ENCODE peak calls at places on chromosomes 6 and 20, in ten cellular contexts. N is stimulated activated CD4-positive, alpha-beta T cell treated with anti-CD3 and anti-CD28 coated beads, Interleukin-2, amount 100 ng/mL, for 48 hours; U is Right ventricle myocardium superior; I is DMS79; A is amniotic epithelial cell; F is SW480; J is kidney tubule cell; C is NCI-H510A treated with DMSO at 0.1 percent for 48 hours; V is NCI-H1105 treated with DMSO at 0.1 percent for 48 hours; E is mesenteric fat pad. X is an unnamed sample.

GRCh38 chr6:150334790-150335783 is 33.7 kb upstream of the IYD start:
- DNase-seq in N (peak; percentile 28), U (no peak), I (no peak), A (peak; percentile 71), F (peak; percentile 48), J (peak; percentile 69), C (no peak), V (peak; percentile 62), E (no peak), X (peak; percentile 59)

GRCh38 chr6:90103056-90103793 is 193.4 kb downstream of the BACH2 start:
- DNase-seq in N (peak; percentile 30), U (no peak), I (no peak), A (no peak), F (peak; percentile 86), J (no peak), C (peak; percentile 35), V (no peak), E (no peak), X (no peak)

GRCh38 chr20:64164123-64164836 is at the start of gene MYT1:
- DNase-seq in N (no peak), U (peak; percentile 13), I (peak; percentile 88), A (no peak), F (peak; percentile 94), J (no peak), C (peak; percentile 83), V (peak; percentile 97), E (no peak), X (no peak)

GRCh38 chr6:167827588-167828324 is 1.0 kb downstream of the AFDN start:
- DNase-seq in N (no peak), U (peak; percentile 59), I (no peak), A (peak; percentile 37), F (peak; percentile 47), J (peak; percentile 58), C (peak; percentile 14), V (peak; percentile 58), E (no peak), X (peak; percentile 56)

GRCh38 chr6:4210619-4211419 is 75.4 kb upstream of the ECI2 start:
- DNase-seq in N (peak; percentile 60), U (peak; percentile 79), I (no peak), A (peak; percentile 64), F (peak; percentile 16), J (peak; percentile 60), C (no peak), V (peak; percentile 25), E (no peak), X (peak; percentile 23)

GRCh38 chr6:139979021-139979721 is 604.7 kb upstream of the CITED2 start:
- DNase-seq in N (no peak), U (no peak), I (no peak), A (peak; percentile 42), F (no peak), J (peak; percentile 95), C (no peak), V (no peak), E (no peak), X (no peak)

GRCh38 chr6:3885262-3886036 is 36.3 kb downstream of the FAM50B start:
- DNase-seq in N (no peak), U (no peak), I (no peak), A (no peak), F (peak; percentile 59), J (peak; percentile 70), C (no peak), V (no peak), E (peak; percentile 22), X (peak; percentile 51)

GRCh38 chr6:83781506-83781905 is 71.7 kb upstream of the RIPPLY2 start:
- DNase-seq in N (no peak), U (no peak), I (no peak), A (no peak), F (no peak), J (no peak), C (no peak), V (no peak), E (no peak), X (no peak)

GRCh38 chr6:83847179-83847578 is 6.0 kb upstream of the RIPPLY2 start:
- DNase-seq in N (no peak), U (no peak), I (no peak), A (no peak), F (no peak), J (peak; percentile 55), C (no peak), V (no peak), E (no peak), X (no peak)

GRCh38 chr20:9838378-9839295 is at the start of gene PAK5:
- DNase-seq in N (no peak), U (no peak), I (peak; percentile 74), A (no peak), F (no peak), J (peak; percentile 44), C (peak; percentile 98), V (peak; percentile 96), E (no peak), X (peak; percentile 94)

GRCh38 chr6:6285679-6286078 is 34.8 kb downstream of the F13A1 start:
- DNase-seq in N (no peak), U (no peak), I (no peak), A (no peak), F (no peak), J (no peak), C (no peak), V (no peak), E (no peak), X (no peak)

GRCh38 chr6:28809947-28810654 is 113.7 kb downstream of the TRIM27 start:
- DNase-seq in N (no peak), U (no peak), I (no peak), A (no peak), F (no peak), J (no peak), C (no peak), V (peak; percentile 58), E (no peak), X (no peak)

GRCh38 chr6:6220718-6221117 is 99.7 kb downstream of the F13A1 start:
- DNase-seq in N (no peak), U (no peak), I (no peak), A (no peak), F (no peak), J (no peak), C (no peak), V (no peak), E (no peak), X (no peak)

GRCh38 chr6:14706378-14706929 is 539.4 kb upstream of the JARID2 start:
- DNase-seq in N (peak; percentile 68), U (peak; percentile 55), I (no peak), A (peak; percentile 94), F (peak; percentile 14), J (peak; percentile 95), C (no peak), V (peak; percentile 55), E (no peak), X (no peak)

GRCh38 chr6:2448826-2449571 is 203.6 kb upstream of the GMDS start:
- DNase-seq in N (peak; percentile 6), U (no peak), I (peak; percentile 49), A (peak; percentile 22), F (peak; percentile 81), J (peak; percentile 81), C (peak; percentile 75), V (peak; percentile 93), E (no peak), X (peak; percentile 56)

GRCh38 chr20:4490045-4490444 is 231.7 kb upstream of the PRND start:
- DNase-seq in N (no peak), U (no peak), I (no peak), A (no peak), F (no peak), J (no peak), C (no peak), V (no peak), E (no peak), X (no peak)

GRCh38 chr20:41956316-41957050 is 338.3 kb upstream of the CHD6 start:
- DNase-seq in N (no peak), U (no peak), I (no peak), A (no peak), F (peak; percentile 64), J (peak; percentile 27), C (peak; percentile 71), V (peak; percentile 27), E (no peak), X (peak; percentile 34)

GRCh38 chr6:34095741-34096140 is 50.1 kb downstream of the GRM4 start:
- DNase-seq in N (no peak), U (no peak), I (no peak), A (no peak), F (no peak), J (no peak), C (peak; percentile 95), V (no peak), E (no peak), X (no peak)

GRCh38 chr6:16228709-16229665 is 9.4 kb upstream of the GMPR start:
- DNase-seq in N (no peak), U (no peak), I (no peak), A (peak; percentile 22), F (no peak), J (peak; percentile 52), C (no peak), V (no peak), E (no peak), X (no peak)

GRCh38 chr6:150452642-150453243 is 83.9 kb downstream of the IYD start:
- DNase-seq in N (no peak), U (peak; percentile 49), I (peak; percentile 69), A (no peak), F (no peak), J (peak; percentile 65), C (no peak), V (no peak), E (no peak), X (no peak)

X was measured in HuH-7.